ENCODE peak calls at places on chromosomes 16 and 17, in seven cellular contexts. V is IMR-90; Y is stimulated activated CD4-positive, alpha-beta T cell treated with anti-CD3 and anti-CD28 coated beads, Interleukin-1b, Interleukin-23, amount 100 ng/mL, for 1 hour; C is NCI-H1417; B is activated CD4-positive, CD25-positive, alpha-beta regulatory T cell; I is activated T-cell treated with anti-CD3 and anti-CD28 coated beads for 48 hours; P is RWPE1. E is an unnamed sample.

GRCh38 chr17:78378225-78379133 is at the start of gene PGS1:
- DNase-seq in V (peak), Y (peak), C (peak), B (peak), I (peak), P (peak), E (peak)

GRCh38 chr16:66849543-66849942 is 5.3 kb downstream of the CA7 start:
- DNase-seq in V (no peak), Y (no peak), C (no peak), B (no peak), I (no peak), P (no peak), E (no peak)

GRCh38 chr17:31313982-31314787 is at the start of gene EVI2B:
- DNase-seq in V (peak), Y (no peak), C (no peak), B (no peak), I (no peak), P (peak), E (peak)

GRCh38 chr17:2123467-2124251 is 68.8 kb downstream of the HIC1 start:
- DNase-seq in V (peak), Y (no peak), C (no peak), B (no peak), I (no peak), P (no peak), E (peak)

GRCh38 chr17:27494192-27495091 is 38.2 kb downstream of the KSR1 start:
- DNase-seq in V (peak), Y (no peak), C (peak), B (no peak), I (no peak), P (peak), E (peak)

GRCh38 chr16:52078716-52079655 is 468.0 kb downstream of the TOX3 start:
- DNase-seq in V (no peak), Y (no peak), C (no peak), B (no peak), I (no peak), P (no peak), E (no peak)

GRCh38 chr17:4157618-4158333 is 14.8 kb downstream of the CYB5D2 start:
- DNase-seq in V (no peak), Y (no peak), C (no peak), B (no peak), I (no peak), P (no peak), E (no peak)

GRCh38 chr16:88437367-88437964 is 15.6 kb upstream of the ZFPM1 start:
- DNase-seq in V (peak), Y (no peak), C (peak), B (peak), I (peak), P (peak), E (no peak)

GRCh38 chr17:27209316-27209715 is 84.6 kb upstream of the WSB1 start:
- DNase-seq in V (no peak), Y (no peak), C (no peak), B (no peak), I (no peak), P (no peak), E (no peak)

GRCh38 chr16:87850009-87851006 is 19.0 kb downstream of the SLC7A5 start:
- DNase-seq in V (peak), Y (peak), C (peak), B (peak), I (peak), P (no peak), E (peak)

GRCh38 chr17:15776871-15777270 is 44.8 kb downstream of the TBC1D26 start:
- DNase-seq in V (no peak), Y (no peak), C (no peak), B (no peak), I (no peak), P (no peak), E (no peak)

GRCh38 chr17:79979841-79980215 is 55.8 kb downstream of the TBC1D16 start:
- DNase-seq in V (no peak), Y (no peak), C (no peak), B (no peak), I (no peak), P (no peak), E (no peak)

GRCh38 chr17:19016297-19016696 is 11.7 kb upstream of the FAM83G start:
- DNase-seq in V (no peak), Y (no peak), C (no peak), B (no peak), I (no peak), P (no peak), E (no peak)

GRCh38 chr16:260326-260725 is 15.4 kb downstream of the RGS11 start:
- DNase-seq in V (no peak), Y (no peak), C (no peak), B (no peak), I (no peak), P (no peak), E (no peak)

E was measured in amniotic epithelial cell.